ENCODE peak calls at places on chromosome 1, in eight cellular contexts. I, W, B, R, J, Z, S and X are unnamed samples.

GRCh38 chr1:93847811-93848288 is 31.2 kb downstream of the DNTTIP2 start:
- DNase-seq in I (peak; percentile 46), W (peak; percentile 36), B (peak; percentile 82), R (peak; percentile 67), J (peak; percentile 57), Z (peak; percentile 85), S (peak; percentile 33), X (peak; percentile 76)

GRCh38 chr1:83508485-83509151 is 490.3 kb downstream of the TTLL7 start:
- DNase-seq in I (no peak), W (no peak), B (no peak), R (peak; percentile 8), J (no peak), Z (peak; percentile 61), S (peak; percentile 90), X (no peak)

GRCh38 chr1:247331172-247331525 is 518 bp downstream of the ZNF496 start:
- DNase-seq in I (peak; percentile 49), W (peak; percentile 30), B (peak; percentile 71), R (peak; percentile 53), J (peak; percentile 63), Z (peak; percentile 87), S (peak; percentile 53), X (peak; percentile 93)

GRCh38 chr1:153633161-153633746 is 612 bp upstream of the CHTOP start:
- DNase-seq in I (no peak), W (no peak), B (no peak), R (no peak), J (no peak), Z (no peak), S (no peak), X (peak; percentile 71)

GRCh38 chr1:39825432-39825941 is 36.8 kb upstream of the BMP8B start:
- DNase-seq in I (no peak), W (no peak), B (no peak), R (no peak), J (no peak), Z (no peak), S (no peak), X (peak; percentile 55)

GRCh38 chr1:19606817-19607706 is 37.0 kb upstream of the NBL1 start:
- DNase-seq in I (no peak), W (no peak), B (no peak), R (no peak), J (no peak), Z (no peak), S (no peak), X (no peak)

GRCh38 chr1:245380790-245381535 is 226.2 kb downstream of the KIF26B start:
- DNase-seq in I (no peak), W (no peak), B (no peak), R (no peak), J (no peak), Z (no peak), S (no peak), X (peak; percentile 19)

GRCh38 chr1:153635872-153636271 is 2.0 kb downstream of the CHTOP start:
- DNase-seq in I (no peak), W (no peak), B (no peak), R (no peak), J (no peak), Z (no peak), S (no peak), X (no peak)

GRCh38 chr1:169107673-169108160 is 1.2 kb downstream of the ATP1B1 start:
- DNase-seq in I (no peak), W (no peak), B (no peak), R (no peak), J (no peak), Z (no peak), S (no peak), X (no peak)

GRCh38 chr1:109539676-109540075 is at the start of gene GPR61:
- DNase-seq in I (no peak), W (no peak), B (no peak), R (no peak), J (no peak), Z (no peak), S (no peak), X (no peak)

GRCh38 chr1:158506369-158506987 is 34.5 kb downstream of the OR10R2 start:
- DNase-seq in I (peak; percentile 25), W (no peak), B (peak; percentile 10), R (no peak), J (no peak), Z (peak; percentile 69), S (peak; percentile 11), X (no peak)

GRCh38 chr1:50109647-50110075 is 941 bp downstream of the ELAVL4 start:
- DNase-seq in I (no peak), W (no peak), B (no peak), R (no peak), J (no peak), Z (no peak), S (peak; percentile 16), X (peak; percentile 65)

GRCh38 chr1:22637952-22638445 is 1.6 kb downstream of the C1QA start:
- DNase-seq in I (no peak), W (no peak), B (no peak), R (no peak), J (no peak), Z (no peak), S (no peak), X (no peak)

GRCh38 chr1:115643636-115644035 is 1.9 kb downstream of the VANGL1 start:
- DNase-seq in I (no peak), W (no peak), B (no peak), R (no peak), J (no peak), Z (no peak), S (no peak), X (no peak)

GRCh38 chr1:33516428-33516827 is 44.0 kb downstream of the ZSCAN20 start:
- DNase-seq in I (no peak), W (no peak), B (no peak), R (no peak), J (no peak), Z (no peak), S (no peak), X (no peak)

GRCh38 chr1:35883681-35884155 is 709 bp downstream of the AGO1 start:
- DNase-seq in I (peak; percentile 15), W (peak; percentile 26), B (peak; percentile 83), R (peak; percentile 22), J (peak; percentile 26), Z (peak; percentile 79), S (no peak), X (peak; percentile 86)